ENCODE peak calls at places on chromosome 14, in four cellular contexts. K is progenitor cell of endocrine pancreas; A is putamen; C is activated CD4-positive, CD25-positive, alpha-beta regulatory T cell. I is an unnamed sample.

GRCh38 chr14:99129211-99129696 is 142.7 kb downstream of the BCL11B start:
- DNase-seq in A (no peak), K (no peak), C (no peak), I (no peak)

GRCh38 chr14:102029956-102030355 is 56.9 kb downstream of the HSP90AA1 start:
- DNase-seq in A (no peak), C (no peak), K (no peak), I (no peak)

GRCh38 chr14:23351681-23352505 is 794 bp downstream of the SLC22A17 start:
- DNase-seq in A (peak), C (no peak), K (no peak), I (no peak)

GRCh38 chr14:94945615-94946014 is 175.7 kb upstream of the GSC start:
- DNase-seq in A (no peak), C (no peak), K (no peak), I (no peak)

GRCh38 chr14:65028937-65029336 is 42.2 kb downstream of the FNTB start:
- DNase-seq in A (no peak), C (no peak), K (no peak), I (no peak)

GRCh38 chr14:75561013-75561432 is 17.4 kb upstream of the FLVCR2 start:
- DNase-seq in C (no peak), A (peak), K (peak), I (peak)

GRCh38 chr14:64726585-64726890 is 22.3 kb downstream of the PLEKHG3 start:
- DNase-seq in A (no peak), K (no peak), C (no peak), I (no peak)

GRCh38 chr14:97874394-97874793 is 1077.2 kb downstream of the VRK1 start:
- DNase-seq in C (no peak), A (no peak), K (no peak), I (no peak)

GRCh38 chr14:55607386-55607785 is 27.4 kb downstream of the KTN1 start:
- DNase-seq in C (no peak), A (no peak), K (no peak), I (no peak)

GRCh38 chr14:69695664-69696527 is 71.0 kb upstream of the SRSF5 start:
- DNase-seq in A (no peak), K (no peak), C (no peak), I (no peak)

GRCh38 chr14:87615822-87616679 is 376.9 kb downstream of the GALC start:
- DNase-seq in A (peak), K (peak), C (no peak), I (peak)

GRCh38 chr14:95523051-95523817 is 6.8 kb upstream of the SYNE3 start:
- DNase-seq in C (peak), A (no peak), K (no peak), I (no peak)

I was measured in type B pancreatic cell.